ENCODE peak calls at places on chromosome 16, in eight cellular contexts. One of them, this sample, is unnamed.

GRCh38 chr16:26680671-26681070 is 386.1 kb upstream of the C16orf82 start:
- DNase-seq in activated CD8-positive, alpha-beta memory T cell treated with anti-CD3 and anti-CD28 coated beads for 1 hour: no peak
- DNase-seq in fibroblast of villous mesenchyme: no peak
- DNase-seq in activated CD4-positive, alpha-beta T cell treated with anti-CD3 and anti-CD28 coated beads, Interleukin-2, amount 10 ng/mL, durations not matched to agents 7 days and 5 days: no peak
- DNase-seq in esophagus squamous epithelium: no peak
- DNase-seq in sciatic nerve: no peak
- DNase-seq in H4: no peak
- DNase-seq in iris pigment epithelial cell: no peak
- DNase-seq in this sample: no peak

GRCh38 chr16:52408197-52408845 is 138.6 kb downstream of the TOX3 start:
- DNase-seq in fibroblast of villous mesenchyme: no peak
- DNase-seq in sciatic nerve: no peak
- DNase-seq in esophagus squamous epithelium: no peak
- DNase-seq in H4: no peak
- DNase-seq in activated CD4-positive, alpha-beta T cell treated with anti-CD3 and anti-CD28 coated beads, Interleukin-2, amount 10 ng/mL, durations not matched to agents 7 days and 5 days: no peak
- DNase-seq in iris pigment epithelial cell: no peak
- DNase-seq in activated CD8-positive, alpha-beta memory T cell treated with anti-CD3 and anti-CD28 coated beads for 1 hour: no peak
- DNase-seq in this sample: no peak

GRCh38 chr16:10576390-10577304 is 3.8 kb downstream of the EMP2 start:
- DNase-seq in esophagus squamous epithelium: no peak
- DNase-seq in sciatic nerve: no peak
- DNase-seq in activated CD4-positive, alpha-beta T cell treated with anti-CD3 and anti-CD28 coated beads, Interleukin-2, amount 10 ng/mL, durations not matched to agents 7 days and 5 days: no peak
- DNase-seq in activated CD8-positive, alpha-beta memory T cell treated with anti-CD3 and anti-CD28 coated beads for 1 hour: no peak
- DNase-seq in iris pigment epithelial cell: no peak
- DNase-seq in fibroblast of villous mesenchyme: peak; percentile 18
- DNase-seq in H4: no peak
- DNase-seq in this sample: no peak

GRCh38 chr16:57826040-57826434 is 23.7 kb upstream of the KIFC3 start:
- DNase-seq in fibroblast of villous mesenchyme: no peak
- DNase-seq in esophagus squamous epithelium: no peak
- DNase-seq in activated CD4-positive, alpha-beta T cell treated with anti-CD3 and anti-CD28 coated beads, Interleukin-2, amount 10 ng/mL, durations not matched to agents 7 days and 5 days: no peak
- DNase-seq in iris pigment epithelial cell: no peak
- DNase-seq in H4: no peak
- DNase-seq in sciatic nerve: no peak
- DNase-seq in activated CD8-positive, alpha-beta memory T cell treated with anti-CD3 and anti-CD28 coated beads for 1 hour: no peak
- DNase-seq in this sample: no peak

GRCh38 chr16:15958703-15959348 is 9.4 kb downstream of the ABCC1 start:
- DNase-seq in iris pigment epithelial cell: no peak
- DNase-seq in activated CD4-positive, alpha-beta T cell treated with anti-CD3 and anti-CD28 coated beads, Interleukin-2, amount 10 ng/mL, durations not matched to agents 7 days and 5 days: no peak
- DNase-seq in sciatic nerve: no peak
- DNase-seq in esophagus squamous epithelium: no peak
- DNase-seq in fibroblast of villous mesenchyme: no peak
- DNase-seq in activated CD8-positive, alpha-beta memory T cell treated with anti-CD3 and anti-CD28 coated beads for 1 hour: no peak
- DNase-seq in H4: no peak
- DNase-seq in this sample: no peak

GRCh38 chr16:57113042-57113453 is 20.7 kb downstream of the CPNE2 start:
- DNase-seq in iris pigment epithelial cell: peak; percentile 30
- DNase-seq in sciatic nerve: no peak
- DNase-seq in H4: no peak
- DNase-seq in fibroblast of villous mesenchyme: no peak
- DNase-seq in activated CD8-positive, alpha-beta memory T cell treated with anti-CD3 and anti-CD28 coated beads for 1 hour: no peak
- DNase-seq in activated CD4-positive, alpha-beta T cell treated with anti-CD3 and anti-CD28 coated beads, Interleukin-2, amount 10 ng/mL, durations not matched to agents 7 days and 5 days: no peak
- DNase-seq in esophagus squamous epithelium: no peak
- DNase-seq in this sample: no peak

GRCh38 chr16:77480671-77481315 is 46.0 kb upstream of the ADAMTS18 start:
- DNase-seq in activated CD4-positive, alpha-beta T cell treated with anti-CD3 and anti-CD28 coated beads, Interleukin-2, amount 10 ng/mL, durations not matched to agents 7 days and 5 days: no peak
- DNase-seq in sciatic nerve: no peak
- DNase-seq in fibroblast of villous mesenchyme: no peak
- DNase-seq in activated CD8-positive, alpha-beta memory T cell treated with anti-CD3 and anti-CD28 coated beads for 1 hour: no peak
- DNase-seq in esophagus squamous epithelium: no peak
- DNase-seq in iris pigment epithelial cell: peak; percentile 13
- DNase-seq in H4: no peak
- DNase-seq in this sample: no peak

GRCh38 chr16:48206594-48207242 is 37.4 kb upstream of the LONP2 start:
- DNase-seq in iris pigment epithelial cell: no peak
- DNase-seq in sciatic nerve: no peak
- DNase-seq in activated CD8-positive, alpha-beta memory T cell treated with anti-CD3 and anti-CD28 coated beads for 1 hour: no peak
- DNase-seq in H4: no peak
- DNase-seq in activated CD4-positive, alpha-beta T cell treated with anti-CD3 and anti-CD28 coated beads, Interleukin-2, amount 10 ng/mL, durations not matched to agents 7 days and 5 days: no peak
- DNase-seq in fibroblast of villous mesenchyme: no peak
- DNase-seq in esophagus squamous epithelium: no peak
- DNase-seq in this sample: no peak

GRCh38 chr16:24800586-24800985 is 45.2 kb upstream of the SLC5A11 start:
- DNase-seq in fibroblast of villous mesenchyme: peak; percentile 36
- DNase-seq in H4: peak; percentile 10
- DNase-seq in activated CD8-positive, alpha-beta memory T cell treated with anti-CD3 and anti-CD28 coated beads for 1 hour: no peak
- DNase-seq in esophagus squamous epithelium: no peak
- DNase-seq in activated CD4-positive, alpha-beta T cell treated with anti-CD3 and anti-CD28 coated beads, Interleukin-2, amount 10 ng/mL, durations not matched to agents 7 days and 5 days: no peak
- DNase-seq in sciatic nerve: no peak
- DNase-seq in iris pigment epithelial cell: peak; percentile 55
- DNase-seq in this sample: no peak

GRCh38 chr16:77250395-77250794 is 51.2 kb downstream of the SYCE1L start:
- DNase-seq in iris pigment epithelial cell: peak; percentile 50
- DNase-seq in H4: no peak
- DNase-seq in activated CD4-positive, alpha-beta T cell treated with anti-CD3 and anti-CD28 coated beads, Interleukin-2, amount 10 ng/mL, durations not matched to agents 7 days and 5 days: no peak
- DNase-seq in fibroblast of villous mesenchyme: no peak
- DNase-seq in sciatic nerve: no peak
- DNase-seq in activated CD8-positive, alpha-beta memory T cell treated with anti-CD3 and anti-CD28 coated beads for 1 hour: no peak
- DNase-seq in esophagus squamous epithelium: no peak
- DNase-seq in this sample: no peak

GRCh38 chr16:31064882-31065461 is 9.1 kb downstream of the ZNF668 start:
- DNase-seq in H4: no peak
- DNase-seq in activated CD8-positive, alpha-beta memory T cell treated with anti-CD3 and anti-CD28 coated beads for 1 hour: no peak
- DNase-seq in fibroblast of villous mesenchyme: peak; percentile 94
- DNase-seq in sciatic nerve: no peak
- DNase-seq in iris pigment epithelial cell: peak; percentile 95
- DNase-seq in activated CD4-positive, alpha-beta T cell treated with anti-CD3 and anti-CD28 coated beads, Interleukin-2, amount 10 ng/mL, durations not matched to agents 7 days and 5 days: no peak
- DNase-seq in esophagus squamous epithelium: no peak
- DNase-seq in this sample: no peak

GRCh38 chr16:31301708-31302400 is 42.1 kb downstream of the ITGAM start:
- DNase-seq in activated CD4-positive, alpha-beta T cell treated with anti-CD3 and anti-CD28 coated beads, Interleukin-2, amount 10 ng/mL, durations not matched to agents 7 days and 5 days: peak; percentile 9
- DNase-seq in esophagus squamous epithelium: no peak
- DNase-seq in activated CD8-positive, alpha-beta memory T cell treated with anti-CD3 and anti-CD28 coated beads for 1 hour: no peak
- DNase-seq in sciatic nerve: no peak
- DNase-seq in iris pigment epithelial cell: peak; percentile 40
- DNase-seq in H4: peak; percentile 40
- DNase-seq in fibroblast of villous mesenchyme: peak; percentile 32
- DNase-seq in this sample: peak; percentile 63

GRCh38 chr16:87847785-87848675 is 21.3 kb downstream of the SLC7A5 start:
- DNase-seq in H4: no peak
- DNase-seq in activated CD4-positive, alpha-beta T cell treated with anti-CD3 and anti-CD28 coated beads, Interleukin-2, amount 10 ng/mL, durations not matched to agents 7 days and 5 days: no peak
- DNase-seq in esophagus squamous epithelium: no peak
- DNase-seq in sciatic nerve: peak; percentile 79
- DNase-seq in activated CD8-positive, alpha-beta memory T cell treated with anti-CD3 and anti-CD28 coated beads for 1 hour: no peak
- DNase-seq in iris pigment epithelial cell: no peak
- DNase-seq in fibroblast of villous mesenchyme: no peak
- DNase-seq in this sample: no peak

GRCh38 chr16:30985401-30986128 is 558 bp downstream of the HSD3B7 start:
- DNase-seq in H4: no peak
- DNase-seq in activated CD8-positive, alpha-beta memory T cell treated with anti-CD3 and anti-CD28 coated beads for 1 hour: no peak
- DNase-seq in fibroblast of villous mesenchyme: no peak
- DNase-seq in activated CD4-positive, alpha-beta T cell treated with anti-CD3 and anti-CD28 coated beads, Interleukin-2, amount 10 ng/mL, durations not matched to agents 7 days and 5 days: no peak
- DNase-seq in esophagus squamous epithelium: no peak
- DNase-seq in sciatic nerve: no peak
- DNase-seq in iris pigment epithelial cell: no peak
- DNase-seq in this sample: no peak

GRCh38 chr16:16163571-16163970 is 59.7 kb downstream of the ABCC6 start:
- DNase-seq in H4: no peak
- DNase-seq in sciatic nerve: no peak
- DNase-seq in fibroblast of villous mesenchyme: no peak
- DNase-seq in activated CD8-positive, alpha-beta memory T cell treated with anti-CD3 and anti-CD28 coated beads for 1 hour: no peak
- DNase-seq in esophagus squamous epithelium: no peak
- DNase-seq in iris pigment epithelial cell: no peak
- DNase-seq in activated CD4-positive, alpha-beta T cell treated with anti-CD3 and anti-CD28 coated beads, Interleukin-2, amount 10 ng/mL, durations not matched to agents 7 days and 5 days: no peak
- DNase-seq in this sample: no peak

GRCh38 chr16:51683882-51684281 is 532.8 kb upstream of the SALL1 start:
- DNase-seq in iris pigment epithelial cell: no peak
- DNase-seq in esophagus squamous epithelium: no peak
- DNase-seq in H4: no peak
- DNase-seq in activated CD8-positive, alpha-beta memory T cell treated with anti-CD3 and anti-CD28 coated beads for 1 hour: no peak
- DNase-seq in activated CD4-positive, alpha-beta T cell treated with anti-CD3 and anti-CD28 coated beads, Interleukin-2, amount 10 ng/mL, durations not matched to agents 7 days and 5 days: no peak
- DNase-seq in fibroblast of villous mesenchyme: no peak
- DNase-seq in sciatic nerve: no peak
- DNase-seq in this sample: no peak

GRCh38 chr16:82034981-82035612 is at the start of gene HSD17B2:
- DNase-seq in sciatic nerve: no peak
- DNase-seq in esophagus squamous epithelium: no peak
- DNase-seq in H4: no peak
- DNase-seq in activated CD4-positive, alpha-beta T cell treated with anti-CD3 and anti-CD28 coated beads, Interleukin-2, amount 10 ng/mL, durations not matched to agents 7 days and 5 days: no peak
- DNase-seq in iris pigment epithelial cell: peak; percentile 15
- DNase-seq in fibroblast of villous mesenchyme: peak; percentile 79
- DNase-seq in activated CD8-positive, alpha-beta memory T cell treated with anti-CD3 and anti-CD28 coated beads for 1 hour: no peak
- DNase-seq in this sample: no peak

GRCh38 chr16:17160285-17160854 is 310.4 kb downstream of the XYLT1 start:
- DNase-seq in fibroblast of villous mesenchyme: no peak
- DNase-seq in esophagus squamous epithelium: no peak
- DNase-seq in iris pigment epithelial cell: no peak
- DNase-seq in activated CD8-positive, alpha-beta memory T cell treated with anti-CD3 and anti-CD28 coated beads for 1 hour: no peak
- DNase-seq in activated CD4-positive, alpha-beta T cell treated with anti-CD3 and anti-CD28 coated beads, Interleukin-2, amount 10 ng/mL, durations not matched to agents 7 days and 5 days: no peak
- DNase-seq in sciatic nerve: no peak
- DNase-seq in H4: no peak
- DNase-seq in this sample: no peak

GRCh38 chr16:57613514-57613913 is 14.9 kb upstream of the ADGRG1 start:
- DNase-seq in iris pigment epithelial cell: no peak
- DNase-seq in activated CD8-positive, alpha-beta memory T cell treated with anti-CD3 and anti-CD28 coated beads for 1 hour: no peak
- DNase-seq in activated CD4-positive, alpha-beta T cell treated with anti-CD3 and anti-CD28 coated beads, Interleukin-2, amount 10 ng/mL, durations not matched to agents 7 days and 5 days: no peak
- DNase-seq in H4: no peak
- DNase-seq in esophagus squamous epithelium: no peak
- DNase-seq in fibroblast of villous mesenchyme: no peak
- DNase-seq in sciatic nerve: no peak
- DNase-seq in this sample: no peak

GRCh38 chr16:46427340-46428107 is 193.7 kb downstream of the SHCBP1 start:
- DNase-seq in esophagus squamous epithelium: no peak
- DNase-seq in fibroblast of villous mesenchyme: no peak
- DNase-seq in activated CD8-positive, alpha-beta memory T cell treated with anti-CD3 and anti-CD28 coated beads for 1 hour: no peak
- DNase-seq in activated CD4-positive, alpha-beta T cell treated with anti-CD3 and anti-CD28 coated beads, Interleukin-2, amount 10 ng/mL, durations not matched to agents 7 days and 5 days: no peak
- DNase-seq in sciatic nerve: peak; percentile 48
- DNase-seq in H4: no peak
- DNase-seq in iris pigment epithelial cell: no peak
- DNase-seq in this sample: no peak

GRCh38 chr16:26161461-26162180 is 469.9 kb downstream of the HS3ST4 start:
- DNase-seq in iris pigment epithelial cell: no peak
- DNase-seq in sciatic nerve: no peak
- DNase-seq in activated CD8-positive, alpha-beta memory T cell treated with anti-CD3 and anti-CD28 coated beads for 1 hour: no peak
- DNase-seq in H4: no peak
- DNase-seq in esophagus squamous epithelium: no peak
- DNase-seq in activated CD4-positive, alpha-beta T cell treated with anti-CD3 and anti-CD28 coated beads, Interleukin-2, amount 10 ng/mL, durations not matched to agents 7 days and 5 days: no peak
- DNase-seq in fibroblast of villous mesenchyme: no peak
- DNase-seq in this sample: no peak

GRCh38 chr16:85554791-85555548 is 58.2 kb upstream of the GSE1 start:
- DNase-seq in activated CD4-positive, alpha-beta T cell treated with anti-CD3 and anti-CD28 coated beads, Interleukin-2, amount 10 ng/mL, durations not matched to agents 7 days and 5 days: peak; percentile 68
- DNase-seq in fibroblast of villous mesenchyme: peak; percentile 79
- DNase-seq in esophagus squamous epithelium: no peak
- DNase-seq in sciatic nerve: peak; percentile 76
- DNase-seq in H4: peak; percentile 74
- DNase-seq in activated CD8-positive, alpha-beta memory T cell treated with anti-CD3 and anti-CD28 coated beads for 1 hour: no peak
- DNase-seq in iris pigment epithelial cell: peak; percentile 77
- DNase-seq in this sample: peak; percentile 44

GRCh38 chr16:81544261-81544660 is 99.7 kb downstream of the CMIP start:
- DNase-seq in activated CD8-positive, alpha-beta memory T cell treated with anti-CD3 and anti-CD28 coated beads for 1 hour: no peak
- DNase-seq in fibroblast of villous mesenchyme: no peak
- DNase-seq in iris pigment epithelial cell: peak; percentile 49
- DNase-seq in sciatic nerve: no peak
- DNase-seq in H4: no peak
- DNase-seq in esophagus squamous epithelium: no peak
- DNase-seq in activated CD4-positive, alpha-beta T cell treated with anti-CD3 and anti-CD28 coated beads, Interleukin-2, amount 10 ng/mL, durations not matched to agents 7 days and 5 days: no peak
- DNase-seq in this sample: no peak

GRCh38 chr16:28882476-28883180 is 4.3 kb downstream of the ATP2A1 start:
- DNase-seq in H4: no peak
- DNase-seq in activated CD8-positive, alpha-beta memory T cell treated with anti-CD3 and anti-CD28 coated beads for 1 hour: no peak
- DNase-seq in sciatic nerve: no peak
- DNase-seq in esophagus squamous epithelium: no peak
- DNase-seq in fibroblast of villous mesenchyme: peak; percentile 7
- DNase-seq in activated CD4-positive, alpha-beta T cell treated with anti-CD3 and anti-CD28 coated beads, Interleukin-2, amount 10 ng/mL, durations not matched to agents 7 days and 5 days: no peak
- DNase-seq in iris pigment epithelial cell: no peak
- DNase-seq in this sample: no peak

GRCh38 chr16:77297996-77298637 is 98.9 kb downstream of the SYCE1L start:
- DNase-seq in iris pigment epithelial cell: peak; percentile 59
- DNase-seq in H4: no peak
- DNase-seq in sciatic nerve: no peak
- DNase-seq in fibroblast of villous mesenchyme: no peak
- DNase-seq in activated CD8-positive, alpha-beta memory T cell treated with anti-CD3 and anti-CD28 coated beads for 1 hour: no peak
- DNase-seq in esophagus squamous epithelium: no peak
- DNase-seq in activated CD4-positive, alpha-beta T cell treated with anti-CD3 and anti-CD28 coated beads, Interleukin-2, amount 10 ng/mL, durations not matched to agents 7 days and 5 days: no peak
- DNase-seq in this sample: no peak

GRCh38 chr16:55508941-55509920 is at the start of gene LPCAT2:
- DNase-seq in fibroblast of villous mesenchyme: peak; percentile 87
- DNase-seq in esophagus squamous epithelium: no peak
- DNase-seq in activated CD8-positive, alpha-beta memory T cell treated with anti-CD3 and anti-CD28 coated beads for 1 hour: no peak
- DNase-seq in H4: peak; percentile 45
- DNase-seq in iris pigment epithelial cell: peak; percentile 62
- DNase-seq in activated CD4-positive, alpha-beta T cell treated with anti-CD3 and anti-CD28 coated beads, Interleukin-2, amount 10 ng/mL, durations not matched to agents 7 days and 5 days: peak; percentile 60
- DNase-seq in sciatic nerve: peak; percentile 94
- DNase-seq in this sample: peak; percentile 51